ENCODE peak calls at places on chromosomes 16 and 17, in six cellular contexts. P is cardiac fibroblast, B is uterus, E is heart left ventricle, S is fibroblast of the aortic adventitia, G is lower leg skin. J is an unnamed sample.

GRCh38 chr17:58318627-58319180 is 9.9 kb downstream of the TSPOAP1 start:
- DNase-seq in P (no peak), B (peak), E (no peak), S (no peak), G (no peak), J (no peak)

GRCh38 chr16:47375423-47375822 is 85.4 kb downstream of the ITFG1 start:
- DNase-seq in P (no peak), B (no peak), E (no peak), S (no peak), G (no peak), J (no peak)

GRCh38 chr17:77842148-77842905 is 116.2 kb upstream of the TNRC6C start:
- DNase-seq in P (peak), B (no peak), E (peak), S (peak), G (no peak), J (no peak)

GRCh38 chr17:65750678-65751077 is 189.2 kb upstream of the AXIN2 start:
- DNase-seq in P (peak), B (peak), E (peak), S (peak), G (peak), J (no peak)

GRCh38 chr17:51161541-51161940 is 4.7 kb upstream of the NME2 start:
- DNase-seq in P (no peak), B (no peak), E (no peak), S (no peak), G (no peak), J (no peak)

GRCh38 chr17:80862341-80862969 is 129.2 kb upstream of the CHMP6 start:
- DNase-seq in P (no peak), B (no peak), E (no peak), S (no peak), G (no peak), J (no peak)

GRCh38 chr17:66829386-66829864 is 5.5 kb upstream of the CACNG5 start:
- DNase-seq in P (peak), B (no peak), E (no peak), S (peak), G (no peak), J (peak)

GRCh38 chr17:75238684-75239191 is 22.7 kb downstream of the GGA3 start:
- DNase-seq in P (peak), B (peak), E (peak), S (peak), G (no peak), J (peak)

GRCh38 chr17:416293-417206 is 63.9 kb upstream of the RPH3AL start:
- DNase-seq in P (no peak), B (no peak), E (no peak), S (no peak), G (no peak), J (no peak)

GRCh38 chr16:84184775-84185174 is 2.1 kb downstream of the TAF1C start:
- DNase-seq in P (no peak), B (peak), E (peak), S (no peak), G (no peak), J (no peak)

GRCh38 chr16:85453-85782 is 7.4 kb downstream of the MPG start:
- DNase-seq in P (no peak), B (no peak), E (no peak), S (no peak), G (no peak), J (no peak)

GRCh38 chr16:84718-85452 is 6.9 kb downstream of the MPG start:
- DNase-seq in P (peak), B (peak), E (peak), S (peak), G (peak), J (no peak)

GRCh38 chr16:88613-89012 is 10.6 kb downstream of the MPG start:
- DNase-seq in P (no peak), B (no peak), E (no peak), S (no peak), G (no peak), J (no peak)

GRCh38 chr16:85865-86264 is 7.8 kb downstream of the MPG start:
- DNase-seq in P (no peak), B (no peak), E (no peak), S (no peak), G (no peak), J (no peak)

GRCh38 chr16:86483-86952 is 8.5 kb downstream of the MPG start:
- DNase-seq in P (no peak), B (no peak), E (no peak), S (no peak), G (no peak), J (no peak)
- TF ChIP-seq CTCF in P (no peak), B (no peak), E (no peak), S (no peak), G (no peak), J (no peak)

GRCh38 chr16:3013491-3013951 is 798 bp downstream of the CLDN9 start:
- DNase-seq in P (no peak), B (no peak), E (no peak), S (no peak), G (no peak), J (no peak)
- TF ChIP-seq CTCF in P (no peak), B (no peak), E (no peak), S (no peak), G (no peak), J (no peak)

GRCh38 chr16:49348408-49349176 is 25.0 kb upstream of the C16orf78 start:
- DNase-seq in P (no peak), B (no peak), E (no peak), S (no peak), G (no peak), J (no peak)
- TF ChIP-seq CTCF in P (no peak), B (no peak), E (no peak), S (no peak), G (no peak), J (no peak)

DNA sequence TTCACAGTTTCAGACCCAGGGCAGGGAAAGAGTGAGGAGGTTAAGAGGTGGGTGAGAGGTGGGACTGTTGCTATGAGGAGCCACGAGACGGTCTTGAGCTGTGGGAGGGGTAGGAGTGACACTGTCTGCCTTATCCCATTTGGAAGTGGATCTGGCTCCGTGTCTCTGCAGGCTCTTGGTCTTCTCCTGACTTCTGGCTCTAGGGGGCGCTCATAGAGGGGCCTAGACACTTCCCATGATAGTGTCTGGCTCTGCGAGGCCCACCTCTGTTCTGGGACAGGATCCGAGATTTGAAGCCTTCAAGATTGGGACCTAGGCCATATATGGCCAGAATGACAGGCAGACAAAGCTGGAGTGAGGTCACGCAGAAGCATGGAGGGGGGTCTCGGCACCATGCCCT is 204.5 kb downstream of the GSG1L start:
- DNase-seq in P (no peak), B (no peak), E (no peak), S (no peak), G (no peak), J (no peak)
- TF ChIP-seq CTCF in P (no peak), B (no peak), E (no peak), S (no peak), G (no peak), J (no peak)

DNA sequence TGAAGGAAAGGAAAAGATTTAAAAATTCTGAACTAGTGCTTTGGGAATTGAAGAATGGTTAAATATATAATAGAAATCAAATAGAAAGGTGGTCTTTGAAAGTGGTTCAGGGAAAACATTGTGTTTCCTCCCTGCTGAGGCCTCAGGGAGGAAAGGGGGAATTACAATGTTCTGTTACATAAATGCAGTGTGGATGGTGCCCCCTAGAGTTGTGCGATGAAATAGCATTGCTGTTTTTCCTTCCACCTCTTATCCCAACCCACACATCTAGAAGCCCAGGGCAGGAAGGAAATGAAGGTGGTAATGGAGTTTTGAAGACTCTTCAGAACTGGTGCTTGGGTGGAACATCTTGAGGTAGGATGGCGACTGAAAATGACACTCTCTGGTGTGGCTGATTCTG is 6.4 kb upstream of the TOX3 start:
- DNase-seq in P (no peak), B (no peak), E (no peak), S (no peak), G (no peak), J (no peak)
- TF ChIP-seq CTCF in P (no peak), B (no peak), E (no peak), S (no peak), G (no peak), J (peak)